ENCODE peak calls at places on chromosome 9, in ten cellular contexts. R is psoas muscle; W is bronchial epithelial cell; H is PC-9; I is mammary epithelial cell; E is neural progenitor cell; S is cardiac muscle cell; M is activated CD8-positive, alpha-beta T cell treated with anti-CD3 and anti-CD28 coated beads for 36 hours; F is astrocyte of the spinal cord; A is mucosa of descending colon. G is an unnamed sample.

GRCh38 chr9:97307500-97308163 is at the start of gene CCDC180:
- DNase-seq in R (peak), W (no peak), H (no peak), I (no peak), E (no peak), S (no peak), M (no peak), F (peak), A (no peak), G (no peak)

GRCh38 chr9:87442451-87442850 is 55.2 kb upstream of the DAPK1 start:
- DNase-seq in R (no peak), W (no peak), H (no peak), I (peak), E (no peak), S (no peak), M (no peak), F (no peak), A (no peak), G (no peak)

GRCh38 chr9:104635471-104635870 is 17.5 kb upstream of the OR13C9 start:
- DNase-seq in R (no peak), W (no peak), H (no peak), I (no peak), E (no peak), S (no peak), M (no peak), F (no peak), A (no peak), G (no peak)

GRCh38 chr9:110994771-110995241 is 43.5 kb downstream of the LPAR1 start:
- DNase-seq in R (no peak), W (no peak), H (no peak), I (no peak), E (no peak), S (no peak), M (no peak), F (peak), A (no peak), G (no peak)

GRCh38 chr9:6247266-6247665 is 31.7 kb downstream of the IL33 start:
- DNase-seq in R (no peak), W (peak), H (no peak), I (peak), E (no peak), S (no peak), M (no peak), F (no peak), A (no peak), G (no peak)

GRCh38 chr9:113375057-113376023 is 1.4 kb downstream of the HDHD3 start:
- DNase-seq in R (no peak), W (no peak), H (no peak), I (no peak), E (no peak), S (no peak), M (no peak), F (no peak), A (peak), G (no peak)

GRCh38 chr9:134413890-134414731 is 87.9 kb downstream of the RXRA start:
- DNase-seq in R (peak), W (peak), H (peak), I (peak), E (no peak), S (no peak), M (no peak), F (peak), A (no peak), G (no peak)

GRCh38 chr9:82991684-82992083 is 71.3 kb downstream of the RASEF start:
- DNase-seq in R (no peak), W (no peak), H (no peak), I (no peak), E (no peak), S (no peak), M (no peak), F (peak), A (peak), G (no peak)

GRCh38 chr9:29312327-29312726 is 1739.0 kb upstream of the C9orf72 start:
- DNase-seq in R (no peak), W (no peak), H (no peak), I (no peak), E (no peak), S (no peak), M (no peak), F (no peak), A (no peak), G (no peak)

GRCh38 chr9:76624381-76625048 is 139.7 kb upstream of the PCA3 start:
- DNase-seq in R (no peak), W (no peak), H (no peak), I (no peak), E (peak), S (no peak), M (no peak), F (no peak), A (no peak), G (peak)
- TF ChIP-seq CTCF in R (no peak), W (no peak), H (no peak), I (no peak), E (no peak), S (no peak), M (no peak), F (no peak), A (no peak), G (no peak)

DNA sequence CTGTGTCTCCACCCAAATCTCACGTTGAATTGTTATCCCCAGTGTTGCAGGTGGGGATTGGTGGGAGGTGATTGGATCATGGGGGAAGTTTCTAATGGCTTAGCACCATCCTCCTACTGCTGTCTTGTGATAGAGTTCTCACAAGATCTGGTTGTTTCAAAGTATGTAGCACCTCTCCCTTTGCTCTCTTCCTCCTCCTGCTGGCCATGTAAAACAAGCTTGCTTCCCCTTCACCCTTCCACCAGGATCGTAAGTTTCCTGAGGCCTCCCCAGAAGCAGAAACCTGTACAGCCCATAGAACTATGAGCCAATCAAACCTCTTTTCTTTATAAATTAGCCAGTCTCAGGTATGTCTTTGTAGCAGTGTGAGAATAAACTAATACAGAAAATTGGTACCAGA is 214.7 kb upstream of the C9orf72 start:
- DNase-seq in R (no peak), W (peak), H (no peak), I (peak), E (no peak), S (no peak), M (peak), F (peak), A (peak), G (no peak)
- TF ChIP-seq CTCF in R (no peak), W (peak), H (no peak), I (peak), E (peak), S (peak), M (no peak), F (peak), A (no peak), G (no peak)

GRCh38 chr9:744046-744712 is 97.3 kb upstream of the DMRT1 start:
- DNase-seq in R (no peak), W (no peak), H (no peak), I (no peak), E (no peak), S (no peak), M (no peak), F (no peak), A (no peak), G (no peak)
- TF ChIP-seq CTCF in R (no peak), W (no peak), H (no peak), I (no peak), E (no peak), S (no peak), M (no peak), F (no peak), A (no peak), G (no peak)

DNA sequence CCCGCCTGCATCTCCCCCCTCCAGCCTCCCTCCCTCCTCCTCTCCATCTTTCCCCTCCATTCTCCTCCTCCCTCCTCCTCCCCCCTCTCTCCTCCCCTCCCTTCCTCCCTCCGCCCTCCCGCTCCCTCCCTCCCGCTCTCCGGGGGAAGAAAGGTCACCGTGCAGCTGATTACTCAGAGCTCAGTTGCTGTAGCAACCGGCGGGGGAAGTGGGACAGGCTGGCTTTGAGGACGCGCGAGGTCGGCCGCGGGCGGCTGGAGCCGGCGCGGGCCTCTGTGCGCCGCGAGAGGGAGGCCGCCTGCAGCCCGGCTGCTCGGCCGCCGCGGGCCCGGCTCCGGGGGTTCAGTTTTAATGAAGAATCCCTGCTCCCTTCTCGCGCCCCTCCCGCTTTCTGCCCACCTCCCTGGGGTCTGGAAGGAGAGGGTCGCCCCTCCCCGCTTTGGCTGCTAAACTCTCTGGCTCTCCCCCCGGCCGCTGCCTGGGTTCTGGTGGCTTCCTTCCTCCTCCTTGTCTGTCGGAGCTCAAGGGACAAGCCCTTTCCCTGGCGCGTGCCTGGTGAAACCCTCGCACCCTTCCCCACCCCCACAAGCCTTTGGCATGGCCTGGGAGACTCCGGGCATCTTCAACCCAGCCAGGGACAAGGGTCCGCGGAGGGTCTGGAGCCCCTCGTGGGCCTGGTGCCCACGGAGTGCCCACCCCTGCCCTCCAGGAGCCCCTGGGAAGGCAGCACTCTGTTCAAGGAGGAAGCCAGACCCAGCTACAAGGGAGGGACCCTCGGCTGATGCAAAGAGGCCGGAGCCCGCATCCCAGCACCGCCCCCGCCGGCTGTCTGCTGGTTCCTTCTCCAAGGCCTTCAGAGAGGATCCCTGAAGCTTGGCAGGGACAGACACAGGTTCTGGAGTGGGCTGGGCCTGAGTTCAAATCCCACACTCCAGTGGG is 160.3 kb downstream of the C9orf50 start:
- DNase-seq in R (peak), W (peak), H (peak), I (peak), E (peak), S (peak), M (peak), F (peak), A (peak), G (peak)
- TF ChIP-seq CTCF in R (peak), W (peak), H (no peak), I (no peak), E (no peak), S (peak), M (no peak), F (no peak), A (no peak), G (no peak)

GRCh38 chr9:107478805-107479204 is 10.8 kb downstream of the KLF4 start:
- DNase-seq in R (no peak), W (no peak), H (no peak), I (no peak), E (no peak), S (no peak), M (no peak), F (no peak), A (no peak), G (no peak)

GRCh38 chr9:107480386-107480789 is 9.2 kb downstream of the KLF4 start:
- DNase-seq in R (peak), W (peak), H (peak), I (peak), E (no peak), S (no peak), M (no peak), F (peak), A (peak), G (no peak)

GRCh38 chr9:107483666-107484065 is 5.9 kb downstream of the KLF4 start:
- DNase-seq in R (no peak), W (no peak), H (no peak), I (no peak), E (no peak), S (no peak), M (no peak), F (no peak), A (no peak), G (no peak)

GRCh38 chr9:107484117-107484723 is 5.3 kb downstream of the KLF4 start:
- DNase-seq in R (no peak), W (peak), H (peak), I (peak), E (peak), S (peak), M (no peak), F (peak), A (peak), G (peak)

DNA sequence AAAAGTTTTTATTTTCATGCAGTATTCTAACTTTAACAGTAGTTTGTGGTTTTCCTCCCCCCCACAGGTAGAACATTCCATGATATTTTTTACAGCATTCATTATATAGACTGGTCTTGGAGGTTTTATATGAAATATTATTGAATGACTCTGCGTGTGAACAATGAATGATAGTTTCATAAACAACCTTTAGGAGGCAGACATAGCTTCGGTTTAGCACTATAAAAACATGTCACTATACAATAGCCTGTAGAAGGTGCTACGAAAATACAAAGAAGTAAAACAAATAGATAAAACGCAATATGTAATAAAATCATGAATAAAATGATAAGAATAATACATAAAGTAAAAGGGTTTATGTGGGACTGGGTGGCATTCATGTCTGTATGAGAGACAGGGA is 8.5 kb downstream of the KLF4 start:
- DNase-seq in R (no peak), W (peak), H (no peak), I (no peak), E (no peak), S (no peak), M (no peak), F (no peak), A (no peak), G (no peak)
- TF ChIP-seq CTCF in R (no peak), W (no peak), H (peak), I (no peak), E (peak), S (peak), M (no peak), F (peak), A (no peak), G (no peak)

DNA sequence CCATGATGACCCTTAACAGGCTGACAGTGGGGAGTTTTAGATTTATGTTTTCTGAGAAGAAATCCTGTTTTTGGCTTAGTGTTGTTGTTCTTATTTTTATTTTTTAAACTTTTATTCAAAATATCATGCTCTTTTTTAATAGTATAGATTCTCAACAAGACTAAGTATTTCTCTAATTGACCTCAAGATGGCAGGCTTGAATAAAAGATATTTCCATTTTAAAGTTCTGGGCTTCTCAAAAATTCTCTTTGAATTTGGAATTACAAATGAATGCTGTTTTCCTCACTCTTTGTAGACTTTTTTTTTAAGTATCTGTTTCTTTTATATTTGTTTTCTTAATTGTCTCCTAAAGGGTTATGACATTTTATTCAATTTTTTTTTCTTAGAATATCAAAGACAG is 50.0 kb upstream of the SH3GL2 start:
- DNase-seq in R (no peak), W (peak), H (no peak), I (no peak), E (peak), S (no peak), M (no peak), F (no peak), A (no peak), G (no peak)
- TF ChIP-seq CTCF in R (peak), W (no peak), H (peak), I (peak), E (peak), S (peak), M (peak), F (peak), A (no peak), G (no peak)

GRCh38 chr9:130932220-130933069 is 6.6 kb downstream of the FIBCD1 start:
- DNase-seq in R (no peak), W (no peak), H (peak), I (no peak), E (peak), S (peak), M (no peak), F (no peak), A (no peak), G (no peak)
- TF ChIP-seq CTCF in R (no peak), W (peak), H (peak), I (no peak), E (peak), S (peak), M (no peak), F (peak), A (no peak), G (peak)

DNA sequence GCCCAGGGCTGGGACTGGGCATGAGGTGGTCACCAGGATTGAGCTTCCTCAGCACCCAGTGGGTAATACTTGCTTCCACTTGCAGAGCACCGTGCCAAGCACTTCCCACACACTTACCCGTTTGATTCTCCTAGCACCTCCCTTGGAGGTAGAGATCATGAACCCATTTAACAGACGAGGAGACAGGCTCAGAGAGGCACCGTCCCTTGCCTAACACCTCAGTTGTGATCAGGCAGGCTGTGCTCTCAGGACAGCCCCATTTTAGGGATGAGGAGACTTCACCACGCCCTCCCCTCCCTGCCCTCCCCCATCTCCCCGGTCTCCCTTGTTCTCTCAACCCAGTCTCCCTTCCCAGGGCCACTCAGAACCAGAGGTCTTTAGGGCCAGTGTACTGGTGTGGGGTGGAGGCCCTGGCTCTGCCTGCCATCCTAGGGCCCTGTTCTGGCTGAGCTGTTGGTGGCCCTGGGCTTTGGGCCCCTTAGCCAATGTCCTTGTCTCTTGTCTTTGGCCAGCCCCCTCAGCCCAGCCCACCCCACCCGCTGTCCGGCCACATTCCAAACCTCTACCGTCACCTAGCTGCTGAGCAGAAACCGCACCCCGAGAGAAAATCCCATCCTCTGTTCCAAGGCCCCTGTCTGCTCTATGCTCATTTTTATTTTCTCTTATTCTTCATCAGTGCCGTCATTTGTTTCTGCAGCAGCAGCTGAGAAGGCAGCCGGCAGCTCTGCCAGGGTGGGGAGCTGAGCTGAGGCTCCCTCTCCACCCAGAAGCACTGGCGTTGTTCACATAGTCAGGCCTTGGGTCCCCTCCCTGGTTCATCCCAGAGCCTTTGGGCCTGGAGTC is 33.8 kb downstream of the OLFML2A start:
- DNase-seq in R (no peak), W (peak), H (peak), I (peak), E (peak), S (peak), M (no peak), F (peak), A (no peak), G (no peak)
- TF ChIP-seq CTCF in R (no peak), W (no peak), H (no peak), I (no peak), E (peak), S (no peak), M (no peak), F (no peak), A (no peak), G (no peak)

DNA sequence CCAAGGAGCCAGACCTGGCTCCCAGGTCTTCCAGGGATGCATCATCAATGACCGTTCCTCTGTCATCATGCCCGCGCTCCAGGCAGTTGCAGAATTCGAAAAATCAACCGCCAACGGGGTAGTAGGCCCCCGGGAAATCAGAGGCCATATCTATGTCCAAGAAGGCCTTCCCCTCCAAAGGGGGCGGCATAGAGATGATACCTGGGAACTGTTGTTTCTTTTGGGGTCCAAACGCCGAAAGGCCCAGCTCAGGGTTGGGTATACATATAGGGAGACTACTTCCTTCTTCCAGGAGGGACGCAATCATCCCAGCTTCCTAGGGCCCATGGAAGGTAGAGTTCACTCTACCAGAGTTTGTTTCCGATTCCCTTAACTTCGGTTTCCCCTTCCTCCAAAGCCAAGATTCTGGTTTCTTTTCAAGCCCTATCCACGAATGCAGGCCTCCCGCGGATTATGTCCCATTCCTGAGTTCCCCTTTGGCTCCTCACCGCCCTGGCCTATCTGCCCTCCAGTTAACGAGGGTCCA is 754 bp downstream of the DCAF12 start:
- DNase-seq in R (no peak), W (peak), H (peak), I (peak), E (peak), S (peak), M (peak), F (peak), A (peak), G (no peak)
- TF ChIP-seq CTCF in R (no peak), W (peak), H (no peak), I (no peak), E (peak), S (peak), M (no peak), F (peak), A (no peak), G (no peak)